ENCODE peak calls at places on chromosomes 12 and 14, in nine cellular contexts. One of them, this sample, is unnamed.

GRCh38 chr12:107375231-107375630 is 281.9 kb upstream of the CRY1 start:
- DNase-seq in NCI-H1930: no peak
- DNase-seq in NT2/D1: no peak
- DNase-seq in activated CD4-positive, alpha-beta T cell treated with anti-CD3 and anti-CD28 coated beads, Interleukin-2, amount 50 U/mL, for 1 hour: no peak
- DNase-seq in CD4-positive, alpha-beta memory T cell: no peak
- DNase-seq in DMS153: no peak
- DNase-seq in AG08395: no peak
- DNase-seq in activated CD8-positive, alpha-beta memory T cell treated with anti-CD3 and anti-CD28 coated beads for 1 hour: no peak
- DNase-seq in stimulated activated CD8-positive, alpha-beta memory T cell treated with anti-CD3 and anti-CD28 coated beads, Interleukin-4, amount 100 ng/mL, for 1 hour: no peak
- DNase-seq in this sample: no peak

GRCh38 chr12:131903270-131904255 is 9.1 kb downstream of the ULK1 start:
- DNase-seq in activated CD8-positive, alpha-beta memory T cell treated with anti-CD3 and anti-CD28 coated beads for 1 hour: no peak
- DNase-seq in NT2/D1: no peak
- DNase-seq in NCI-H1930: no peak
- DNase-seq in activated CD4-positive, alpha-beta T cell treated with anti-CD3 and anti-CD28 coated beads, Interleukin-2, amount 50 U/mL, for 1 hour: no peak
- DNase-seq in AG08395: no peak
- DNase-seq in stimulated activated CD8-positive, alpha-beta memory T cell treated with anti-CD3 and anti-CD28 coated beads, Interleukin-4, amount 100 ng/mL, for 1 hour: no peak
- DNase-seq in CD4-positive, alpha-beta memory T cell: no peak
- DNase-seq in DMS153: no peak
- DNase-seq in this sample: no peak

GRCh38 chr14:65783576-65783975 is 371.0 kb downstream of the FUT8 start:
- DNase-seq in CD4-positive, alpha-beta memory T cell: no peak
- DNase-seq in stimulated activated CD8-positive, alpha-beta memory T cell treated with anti-CD3 and anti-CD28 coated beads, Interleukin-4, amount 100 ng/mL, for 1 hour: no peak
- DNase-seq in activated CD8-positive, alpha-beta memory T cell treated with anti-CD3 and anti-CD28 coated beads for 1 hour: no peak
- DNase-seq in activated CD4-positive, alpha-beta T cell treated with anti-CD3 and anti-CD28 coated beads, Interleukin-2, amount 50 U/mL, for 1 hour: no peak
- DNase-seq in AG08395: no peak
- DNase-seq in NT2/D1: no peak
- DNase-seq in DMS153: no peak
- DNase-seq in NCI-H1930: no peak
- DNase-seq in this sample: peak; percentile 46

GRCh38 chr14:59090572-59090971 is 97.9 kb upstream of the DAAM1 start:
- DNase-seq in stimulated activated CD8-positive, alpha-beta memory T cell treated with anti-CD3 and anti-CD28 coated beads, Interleukin-4, amount 100 ng/mL, for 1 hour: no peak
- DNase-seq in NCI-H1930: no peak
- DNase-seq in CD4-positive, alpha-beta memory T cell: no peak
- DNase-seq in activated CD4-positive, alpha-beta T cell treated with anti-CD3 and anti-CD28 coated beads, Interleukin-2, amount 50 U/mL, for 1 hour: no peak
- DNase-seq in AG08395: no peak
- DNase-seq in NT2/D1: no peak
- DNase-seq in activated CD8-positive, alpha-beta memory T cell treated with anti-CD3 and anti-CD28 coated beads for 1 hour: no peak
- DNase-seq in DMS153: no peak
- DNase-seq in this sample: no peak

GRCh38 chr12:21529456-21529855 is 3.4 kb downstream of the SPX start:
- DNase-seq in stimulated activated CD8-positive, alpha-beta memory T cell treated with anti-CD3 and anti-CD28 coated beads, Interleukin-4, amount 100 ng/mL, for 1 hour: no peak
- DNase-seq in activated CD4-positive, alpha-beta T cell treated with anti-CD3 and anti-CD28 coated beads, Interleukin-2, amount 50 U/mL, for 1 hour: no peak
- DNase-seq in CD4-positive, alpha-beta memory T cell: no peak
- DNase-seq in NCI-H1930: no peak
- DNase-seq in NT2/D1: no peak
- DNase-seq in activated CD8-positive, alpha-beta memory T cell treated with anti-CD3 and anti-CD28 coated beads for 1 hour: no peak
- DNase-seq in AG08395: no peak
- DNase-seq in DMS153: no peak
- DNase-seq in this sample: no peak

GRCh38 chr12:130816055-130816454 is 23.0 kb downstream of the STX2 start:
- DNase-seq in CD4-positive, alpha-beta memory T cell: no peak
- DNase-seq in stimulated activated CD8-positive, alpha-beta memory T cell treated with anti-CD3 and anti-CD28 coated beads, Interleukin-4, amount 100 ng/mL, for 1 hour: no peak
- DNase-seq in NCI-H1930: no peak
- DNase-seq in activated CD4-positive, alpha-beta T cell treated with anti-CD3 and anti-CD28 coated beads, Interleukin-2, amount 50 U/mL, for 1 hour: no peak
- DNase-seq in NT2/D1: no peak
- DNase-seq in activated CD8-positive, alpha-beta memory T cell treated with anti-CD3 and anti-CD28 coated beads for 1 hour: no peak
- DNase-seq in AG08395: no peak
- DNase-seq in DMS153: no peak
- DNase-seq in this sample: no peak

GRCh38 chr12:91361864-91362263 is 179.2 kb upstream of the DCN start:
- DNase-seq in CD4-positive, alpha-beta memory T cell: peak; percentile 39
- DNase-seq in AG08395: peak; percentile 39
- DNase-seq in activated CD4-positive, alpha-beta T cell treated with anti-CD3 and anti-CD28 coated beads, Interleukin-2, amount 50 U/mL, for 1 hour: no peak
- DNase-seq in stimulated activated CD8-positive, alpha-beta memory T cell treated with anti-CD3 and anti-CD28 coated beads, Interleukin-4, amount 100 ng/mL, for 1 hour: no peak
- DNase-seq in DMS153: no peak
- DNase-seq in NCI-H1930: no peak
- DNase-seq in NT2/D1: peak; percentile 22
- DNase-seq in activated CD8-positive, alpha-beta memory T cell treated with anti-CD3 and anti-CD28 coated beads for 1 hour: no peak
- DNase-seq in this sample: no peak

GRCh38 chr14:96362071-96362964 is 823 bp downstream of the ATG2B start:
- DNase-seq in CD4-positive, alpha-beta memory T cell: peak; percentile 77
- DNase-seq in AG08395: peak; percentile 15
- DNase-seq in NT2/D1: peak; percentile 0
- DNase-seq in stimulated activated CD8-positive, alpha-beta memory T cell treated with anti-CD3 and anti-CD28 coated beads, Interleukin-4, amount 100 ng/mL, for 1 hour: no peak
- DNase-seq in activated CD8-positive, alpha-beta memory T cell treated with anti-CD3 and anti-CD28 coated beads for 1 hour: no peak
- DNase-seq in DMS153: peak; percentile 31
- DNase-seq in NCI-H1930: no peak
- DNase-seq in activated CD4-positive, alpha-beta T cell treated with anti-CD3 and anti-CD28 coated beads, Interleukin-2, amount 50 U/mL, for 1 hour: peak; percentile 41
- DNase-seq in this sample: no peak

GRCh38 chr14:70201994-70202393 is 13.2 kb upstream of the SLC8A3 start:
- DNase-seq in NT2/D1: no peak
- DNase-seq in AG08395: no peak
- DNase-seq in NCI-H1930: no peak
- DNase-seq in activated CD8-positive, alpha-beta memory T cell treated with anti-CD3 and anti-CD28 coated beads for 1 hour: no peak
- DNase-seq in activated CD4-positive, alpha-beta T cell treated with anti-CD3 and anti-CD28 coated beads, Interleukin-2, amount 50 U/mL, for 1 hour: no peak
- DNase-seq in DMS153: no peak
- DNase-seq in stimulated activated CD8-positive, alpha-beta memory T cell treated with anti-CD3 and anti-CD28 coated beads, Interleukin-4, amount 100 ng/mL, for 1 hour: no peak
- DNase-seq in CD4-positive, alpha-beta memory T cell: no peak
- DNase-seq in this sample: no peak

GRCh38 chr14:24565766-24566165 is 10.3 kb downstream of the CTSG start:
- DNase-seq in AG08395: no peak
- DNase-seq in NT2/D1: no peak
- DNase-seq in activated CD4-positive, alpha-beta T cell treated with anti-CD3 and anti-CD28 coated beads, Interleukin-2, amount 50 U/mL, for 1 hour: no peak
- DNase-seq in CD4-positive, alpha-beta memory T cell: no peak
- DNase-seq in stimulated activated CD8-positive, alpha-beta memory T cell treated with anti-CD3 and anti-CD28 coated beads, Interleukin-4, amount 100 ng/mL, for 1 hour: no peak
- DNase-seq in activated CD8-positive, alpha-beta memory T cell treated with anti-CD3 and anti-CD28 coated beads for 1 hour: no peak
- DNase-seq in DMS153: no peak
- DNase-seq in NCI-H1930: no peak
- DNase-seq in this sample: no peak

GRCh38 chr12:6333566-6333965 is 8.3 kb downstream of the TNFRSF1A start:
- DNase-seq in stimulated activated CD8-positive, alpha-beta memory T cell treated with anti-CD3 and anti-CD28 coated beads, Interleukin-4, amount 100 ng/mL, for 1 hour: no peak
- DNase-seq in AG08395: peak; percentile 48
- DNase-seq in CD4-positive, alpha-beta memory T cell: no peak
- DNase-seq in NCI-H1930: no peak
- DNase-seq in NT2/D1: no peak
- DNase-seq in activated CD8-positive, alpha-beta memory T cell treated with anti-CD3 and anti-CD28 coated beads for 1 hour: no peak
- DNase-seq in DMS153: no peak
- DNase-seq in activated CD4-positive, alpha-beta T cell treated with anti-CD3 and anti-CD28 coated beads, Interleukin-2, amount 50 U/mL, for 1 hour: no peak
- DNase-seq in this sample: no peak

GRCh38 chr12:44874981-44875416 is 1.1 kb downstream of the NELL2 start:
- DNase-seq in NCI-H1930: peak; percentile 71
- DNase-seq in NT2/D1: peak; percentile 9
- DNase-seq in activated CD8-positive, alpha-beta memory T cell treated with anti-CD3 and anti-CD28 coated beads for 1 hour: no peak
- DNase-seq in DMS153: no peak
- DNase-seq in stimulated activated CD8-positive, alpha-beta memory T cell treated with anti-CD3 and anti-CD28 coated beads, Interleukin-4, amount 100 ng/mL, for 1 hour: no peak
- DNase-seq in AG08395: no peak
- DNase-seq in activated CD4-positive, alpha-beta T cell treated with anti-CD3 and anti-CD28 coated beads, Interleukin-2, amount 50 U/mL, for 1 hour: peak; percentile 21
- DNase-seq in CD4-positive, alpha-beta memory T cell: peak; percentile 22
- DNase-seq in this sample: no peak

GRCh38 chr14:105072381-105072861 is 7.2 kb upstream of the GPR132 start:
- DNase-seq in DMS153: no peak
- DNase-seq in stimulated activated CD8-positive, alpha-beta memory T cell treated with anti-CD3 and anti-CD28 coated beads, Interleukin-4, amount 100 ng/mL, for 1 hour: no peak
- DNase-seq in activated CD4-positive, alpha-beta T cell treated with anti-CD3 and anti-CD28 coated beads, Interleukin-2, amount 50 U/mL, for 1 hour: no peak
- DNase-seq in NCI-H1930: no peak
- DNase-seq in NT2/D1: no peak
- DNase-seq in AG08395: no peak
- DNase-seq in CD4-positive, alpha-beta memory T cell: no peak
- DNase-seq in activated CD8-positive, alpha-beta memory T cell treated with anti-CD3 and anti-CD28 coated beads for 1 hour: no peak
- DNase-seq in this sample: no peak

GRCh38 chr12:32083489-32083888 is 23.2 kb upstream of the BICD1 start:
- DNase-seq in DMS153: no peak
- DNase-seq in AG08395: peak; percentile 81
- DNase-seq in activated CD4-positive, alpha-beta T cell treated with anti-CD3 and anti-CD28 coated beads, Interleukin-2, amount 50 U/mL, for 1 hour: no peak
- DNase-seq in activated CD8-positive, alpha-beta memory T cell treated with anti-CD3 and anti-CD28 coated beads for 1 hour: no peak
- DNase-seq in NT2/D1: no peak
- DNase-seq in stimulated activated CD8-positive, alpha-beta memory T cell treated with anti-CD3 and anti-CD28 coated beads, Interleukin-4, amount 100 ng/mL, for 1 hour: no peak
- DNase-seq in CD4-positive, alpha-beta memory T cell: no peak
- DNase-seq in NCI-H1930: no peak
- DNase-seq in this sample: no peak